ENCODE peak calls at places on chromosomes 13 and 19, in eight cellular contexts. R is cardiac muscle cell, W is mucosa of descending colon, P is thoracic aorta, K is heart left ventricle, I is NB4, E is Peyer's patch, Z is stomach. S is an unnamed sample.

GRCh38 chr13:98279473-98280175 is 102.6 kb upstream of the RNF113B start:
- DNase-seq in R (no peak), W (no peak), P (no peak), K (no peak), I (peak), E (no peak), Z (no peak), S (no peak)

GRCh38 chr13:112839347-112840105 is 129.5 kb upstream of the MCF2L start:
- DNase-seq in R (no peak), W (peak), P (no peak), K (no peak), I (no peak), E (no peak), Z (no peak), S (peak)

GRCh38 chr19:11848594-11849263 is at the start of gene ZNF439:
- DNase-seq in R (peak), W (peak), P (peak), K (peak), I (peak), E (peak), Z (peak), S (peak)

GRCh38 chr13:38871275-38871674 is 119.4 kb downstream of the STOML3 start:
- DNase-seq in R (peak), W (no peak), P (no peak), K (no peak), I (no peak), E (no peak), Z (no peak), S (no peak)

GRCh38 chr13:44267203-44267602 is 106.4 kb upstream of the SERP2 start:
- DNase-seq in R (no peak), W (no peak), P (no peak), K (no peak), I (no peak), E (no peak), Z (no peak), S (no peak)

GRCh38 chr19:56837892-56838679 is 2.4 kb downstream of the PEG3 start:
- DNase-seq in R (no peak), W (peak), P (peak), K (peak), I (no peak), E (no peak), Z (no peak), S (no peak)

GRCh38 chr19:54383330-54383729 is 18.6 kb upstream of the LAIR1 start:
- DNase-seq in R (no peak), W (no peak), P (no peak), K (no peak), I (no peak), E (no peak), Z (no peak), S (no peak)

GRCh38 chr19:19782783-19783182 is 38.8 kb downstream of the ZNF506 start:
- DNase-seq in R (no peak), W (no peak), P (no peak), K (no peak), I (no peak), E (no peak), Z (no peak), S (no peak)

GRCh38 chr13:44857061-44857460 is 132.2 kb downstream of the NUFIP1 start:
- DNase-seq in R (no peak), W (no peak), P (no peak), K (no peak), I (no peak), E (no peak), Z (no peak), S (no peak)

GRCh38 chr19:33910922-33911321 is 114.3 kb downstream of the KCTD15 start:
- DNase-seq in R (no peak), W (no peak), P (no peak), K (no peak), I (no peak), E (no peak), Z (no peak), S (no peak)

GRCh38 chr13:40983269-40983668 is 35.8 kb downstream of the ELF1 start:
- DNase-seq in R (no peak), W (no peak), P (no peak), K (no peak), I (no peak), E (no peak), Z (no peak), S (peak)

GRCh38 chr13:22275393-22275792 is 604.5 kb downstream of the FGF9 start:
- DNase-seq in R (no peak), W (no peak), P (no peak), K (no peak), I (no peak), E (no peak), Z (no peak), S (no peak)

GRCh38 chr13:40096357-40096911 is 441.0 kb downstream of the COG6 start:
- DNase-seq in R (no peak), W (no peak), P (no peak), K (no peak), I (no peak), E (peak), Z (no peak), S (no peak)

GRCh38 chr19:1825909-1826556 is 14.0 kb upstream of the ATP8B3 start:
- DNase-seq in R (peak), W (peak), P (no peak), K (peak), I (peak), E (peak), Z (peak), S (peak)

GRCh38 chr19:41882568-41883462 is at the start of gene ARHGEF1:
- DNase-seq in R (peak), W (peak), P (no peak), K (peak), I (peak), E (peak), Z (peak), S (no peak)

GRCh38 chr19:41886761-41887710 is 4.1 kb downstream of the ARHGEF1 start:
- DNase-seq in R (no peak), W (no peak), P (no peak), K (no peak), I (peak), E (peak), Z (no peak), S (no peak)

GRCh38 chr19:41880329-41880708 is 2.7 kb upstream of the ARHGEF1 start:
- DNase-seq in R (no peak), W (no peak), P (no peak), K (no peak), I (no peak), E (no peak), Z (no peak), S (no peak)

GRCh38 chr19:41883463-41883820 is 458 bp downstream of the ARHGEF1 start:
- DNase-seq in R (no peak), W (no peak), P (no peak), K (no peak), I (no peak), E (no peak), Z (no peak), S (no peak)

DNA sequence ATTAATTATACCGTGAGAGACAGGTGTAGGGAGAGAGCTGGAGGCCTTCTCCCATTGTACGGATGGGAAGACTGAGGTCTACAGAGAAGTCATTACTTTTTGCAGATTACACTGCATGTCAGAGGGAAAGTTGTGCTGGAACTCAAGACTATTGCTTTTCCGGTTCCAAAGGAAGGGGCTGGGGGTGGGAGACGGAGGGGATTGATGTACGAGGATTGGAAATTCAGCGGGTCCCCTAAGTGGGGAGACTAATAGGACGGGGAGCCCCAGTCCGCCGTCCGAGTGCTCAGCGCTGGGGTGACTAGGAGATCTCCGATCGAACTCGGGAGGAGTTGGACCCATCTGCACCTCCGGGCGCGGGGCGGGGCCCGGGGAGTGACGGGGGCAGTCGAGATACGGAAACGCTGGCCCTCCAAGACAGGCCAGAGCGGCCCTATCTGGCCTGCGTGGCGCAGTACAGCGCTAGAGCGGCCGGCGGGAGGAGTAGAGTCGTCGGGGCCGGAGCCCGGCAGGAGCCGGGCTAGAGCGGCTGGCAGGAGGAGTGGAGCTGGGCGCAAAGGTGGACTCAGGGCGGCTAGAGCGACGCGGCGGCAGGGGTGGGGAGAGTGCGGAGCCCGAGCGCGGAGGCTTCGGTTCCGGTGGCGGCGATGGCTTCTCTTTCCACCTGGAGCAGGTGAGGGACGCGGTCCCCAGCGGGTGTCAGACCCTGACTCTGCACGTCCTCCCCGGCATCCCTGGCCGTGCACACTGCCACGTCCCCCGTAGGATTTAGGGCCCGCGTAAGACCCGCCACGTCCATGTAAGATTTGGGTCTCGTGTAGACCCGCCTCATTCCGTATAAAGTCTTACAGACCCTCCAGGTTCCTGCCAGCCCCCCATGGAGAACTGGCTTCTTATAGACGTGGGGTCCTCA is 1.1 kb downstream of the ARHGEF1 start:
- DNase-seq in R (peak), W (peak), P (peak), K (peak), I (peak), E (peak), Z (peak), S (peak)
- TF ChIP-seq CTCF in R (peak), W (no peak), P (no peak), K (no peak), I (no peak), E (no peak), Z (no peak), S (peak)

DNA sequence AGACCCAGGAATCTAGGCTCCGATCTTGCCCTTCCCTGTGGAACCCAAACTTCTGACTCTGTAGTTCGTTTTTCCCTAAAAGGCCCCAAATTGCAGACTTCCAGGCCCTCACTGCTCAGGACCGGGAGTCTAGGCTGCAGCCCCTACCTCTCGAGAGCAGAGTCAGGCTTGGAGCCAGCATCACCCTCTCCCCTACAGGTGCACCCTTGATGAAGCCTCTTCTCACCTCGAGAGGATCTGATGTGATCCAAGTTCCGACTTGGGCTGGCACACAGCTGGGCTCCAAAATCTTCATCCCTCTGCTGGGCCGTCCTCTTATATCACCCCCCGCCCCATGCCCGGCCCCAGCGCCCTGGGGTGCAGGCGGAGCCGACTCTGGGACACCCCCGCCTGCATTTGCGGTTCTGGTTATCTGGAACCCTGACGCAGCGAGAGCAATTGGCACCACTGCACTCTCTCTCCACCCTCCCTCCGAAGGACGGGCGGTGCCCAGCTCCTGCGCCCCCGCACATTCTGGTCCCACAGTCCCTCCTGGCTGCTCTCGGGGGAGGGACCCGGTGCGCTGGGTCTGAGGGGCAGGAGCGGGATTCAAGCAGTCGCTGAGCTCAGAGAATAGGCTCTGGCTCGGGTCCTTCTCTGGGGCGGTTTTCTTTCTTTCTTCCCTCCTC is at the start of gene KLK7:
- DNase-seq in R (no peak), W (no peak), P (no peak), K (no peak), I (no peak), E (no peak), Z (no peak), S (no peak)
- H3K4me3 ChIP-seq in R (no peak), W (no peak), P (no peak), K (no peak), I (no peak), E (no peak), Z (no peak), S (no peak)

DNA sequence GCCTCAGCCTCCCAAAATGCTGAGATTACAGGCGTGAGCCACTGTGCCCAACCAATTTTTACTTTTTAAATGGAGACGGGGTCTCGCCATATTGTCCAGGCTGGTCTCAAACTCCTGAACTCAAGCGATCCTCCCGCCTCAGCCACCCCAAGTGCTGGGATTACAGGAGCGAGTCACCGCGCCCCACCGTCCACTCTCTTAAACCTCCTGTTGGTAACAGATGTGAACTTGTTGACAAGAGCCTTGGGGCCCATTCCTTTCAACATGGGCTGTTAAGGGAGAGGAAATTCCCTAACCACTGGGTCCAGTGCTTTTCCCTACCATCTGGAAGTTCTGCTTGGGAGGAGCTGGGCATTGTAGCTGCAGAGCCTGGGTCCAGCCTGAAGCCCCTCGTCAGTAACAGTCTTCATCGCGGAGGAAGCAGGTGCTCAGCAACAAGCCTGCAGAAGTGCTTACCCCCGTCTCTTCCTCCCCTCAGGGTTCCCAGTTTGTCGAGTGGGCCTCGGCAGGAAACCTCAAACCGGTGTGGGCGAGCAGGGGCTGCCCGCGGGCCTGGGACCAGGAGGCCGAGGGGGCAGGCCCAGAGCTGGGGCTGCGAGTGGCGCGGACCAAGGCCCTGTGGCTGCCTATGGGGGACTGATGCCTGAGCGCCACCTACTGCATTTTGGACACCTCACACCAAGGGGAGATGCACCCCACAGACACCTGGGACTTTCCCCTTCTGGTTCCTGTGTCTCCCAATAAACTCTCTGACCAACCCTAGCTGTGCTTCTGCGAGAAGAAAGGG is 4.0 kb upstream of the FLT3LG start:
- DNase-seq in R (no peak), W (peak), P (no peak), K (no peak), I (peak), E (peak), Z (peak), S (no peak)
- TF ChIP-seq CTCF in R (no peak), W (peak), P (no peak), K (no peak), I (peak), E (peak), Z (no peak), S (no peak)

DNA sequence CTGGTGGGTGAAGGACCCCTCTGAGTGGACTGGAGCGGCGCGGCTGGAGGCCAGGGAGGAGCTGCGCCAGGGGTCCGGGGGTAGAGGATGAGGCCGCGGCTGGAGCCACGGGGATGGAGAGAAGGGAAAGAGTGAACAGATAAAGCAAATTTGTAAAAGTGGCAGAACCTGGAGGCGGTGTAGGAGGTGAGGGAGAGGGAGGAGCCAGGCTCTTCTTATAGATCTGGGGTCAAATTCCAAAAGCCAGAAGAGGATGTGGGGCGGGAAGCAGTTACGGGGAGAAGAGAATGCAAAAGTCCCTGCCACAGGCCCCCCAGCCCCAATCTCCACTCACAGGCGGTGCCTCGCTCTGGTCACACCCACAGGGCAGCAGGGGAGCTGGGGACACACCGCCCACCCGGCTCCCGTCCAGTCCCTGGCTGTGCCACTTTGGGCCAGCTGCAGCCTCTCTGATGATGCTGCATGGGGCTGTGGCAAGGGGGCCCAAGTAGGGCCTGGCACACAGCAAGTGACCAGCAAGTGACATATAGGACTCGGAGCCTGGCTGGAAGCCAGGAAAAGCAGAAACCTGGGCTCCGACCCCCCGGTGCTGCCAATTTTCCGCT is 11.1 kb downstream of the LRRC4B start:
- DNase-seq in R (no peak), W (no peak), P (no peak), K (no peak), I (no peak), E (no peak), Z (no peak), S (no peak)
- H3K4me3 ChIP-seq in R (peak), W (no peak), P (peak), K (no peak), I (no peak), E (no peak), Z (peak), S (no peak)

GRCh38 chr19:2927032-2927430 is 17.7 kb downstream of the ZNF77 start:
- DNase-seq in R (no peak), W (no peak), P (no peak), K (no peak), I (no peak), E (no peak), Z (no peak), S (no peak)

GRCh38 chr19:2926341-2927031 is 18.3 kb downstream of the ZNF77 start:
- DNase-seq in R (no peak), W (no peak), P (no peak), K (no peak), I (no peak), E (no peak), Z (no peak), S (no peak)

GRCh38 chr19:2917275-2918184 is 16.8 kb downstream of the ZNF57 start:
- DNase-seq in R (no peak), W (no peak), P (no peak), K (no peak), I (no peak), E (no peak), Z (no peak), S (no peak)

GRCh38 chr19:2923510-2923909 is 21.3 kb downstream of the ZNF77 start:
- DNase-seq in R (no peak), W (no peak), P (no peak), K (no peak), I (no peak), E (no peak), Z (no peak), S (peak)

DNA sequence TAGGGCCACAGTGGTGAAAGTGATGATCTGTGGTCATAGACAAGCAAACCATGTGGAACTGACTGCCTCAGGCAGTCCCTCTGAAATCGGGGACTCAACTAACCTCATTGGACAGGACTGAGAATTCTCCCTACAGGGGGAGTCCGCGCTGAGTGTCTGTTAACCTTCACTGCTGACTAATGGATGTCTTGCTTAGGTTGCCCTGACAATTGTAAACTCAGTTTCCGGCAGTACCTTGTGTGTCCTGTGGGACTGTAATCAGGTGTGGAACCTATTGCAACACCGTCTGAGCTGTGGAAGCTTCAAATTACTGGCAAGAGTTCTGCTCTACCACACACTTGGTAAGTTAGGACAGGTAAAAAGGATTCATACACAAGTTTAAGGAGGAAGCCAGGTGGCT is 21.8 kb downstream of the ZNF77 start:
- DNase-seq in R (no peak), W (no peak), P (no peak), K (no peak), I (no peak), E (no peak), Z (no peak), S (no peak)
- TF ChIP-seq CTCF in R (no peak), W (no peak), P (no peak), K (no peak), I (no peak), E (no peak), Z (no peak), S (no peak)

GRCh38 chr13:32811297-32811800 is 204.9 kb upstream of the KL start:
- DNase-seq in R (no peak), W (no peak), P (no peak), K (no peak), I (peak), E (no peak), Z (no peak), S (no peak)
- H3K4me3 ChIP-seq in R (no peak), W (no peak), P (no peak), K (no peak), I (no peak), E (no peak), Z (no peak), S (no peak)

GRCh38 chr13:90719452-90719851 is 628.0 kb upstream of the MIR17HG start:
- DNase-seq in R (no peak), W (no peak), P (no peak), K (no peak), I (no peak), E (no peak), Z (no peak), S (no peak)
- TF ChIP-seq CTCF in R (no peak), W (no peak), P (no peak), K (no peak), I (no peak), E (no peak), Z (no peak), S (no peak)

S was measured in fibroblast of the aortic adventitia.